ENCODE peak calls at places on chromosomes 16 and 17, in nine cellular contexts. P is prostate gland, C is suprapubic skin, R is H54, U is ovary, J is H1, K is heart left ventricle, Y is HCT116, W is tibial nerve. O is an unnamed sample.

GRCh38 chr16:27721548-27722265 is 171.8 kb downstream of the KATNIP start:
- DNase-seq in Y (no peak), W (peak), K (peak), R (no peak), J (no peak), P (no peak), C (peak), U (peak), O (no peak)

GRCh38 chr17:28145348-28145747 is 102.9 kb downstream of the NLK start:
- DNase-seq in K (no peak), Y (peak), J (no peak), W (no peak), U (no peak), P (no peak), R (peak), C (no peak), O (no peak)

GRCh38 chr17:83202002-83203000 is 122.9 kb downstream of the METRNL start:
- DNase-seq in W (peak), U (peak), K (no peak), P (peak), C (peak), J (peak), Y (no peak), R (no peak), O (no peak)

GRCh38 chr16:89721644-89722391 is 481 bp downstream of the ZNF276 start:
- DNase-seq in P (peak), R (no peak), C (no peak), K (peak), J (no peak), U (no peak), W (no peak), Y (no peak), O (peak)

GRCh38 chr16:8885674-8886592 is 3.8 kb downstream of the LITAFD start:
- DNase-seq in U (no peak), W (no peak), K (no peak), R (peak), P (no peak), J (no peak), Y (no peak), C (no peak), O (peak)

GRCh38 chr16:56338566-56339318 is 86.6 kb downstream of the AMFR start:
- DNase-seq in Y (no peak), K (no peak), U (no peak), C (no peak), R (no peak), P (no peak), W (no peak), J (no peak), O (no peak)

GRCh38 chr16:75198135-75198600 is 8.8 kb downstream of the CTRB2 start:
- DNase-seq in J (no peak), C (peak), Y (no peak), P (no peak), W (no peak), R (no peak), K (peak), U (no peak), O (no peak)

GRCh38 chr17:80348551-80349436 is 66.2 kb upstream of the ENDOV start:
- DNase-seq in P (no peak), W (no peak), R (peak), C (peak), Y (no peak), J (no peak), K (no peak), U (no peak), O (no peak)

GRCh38 chr17:11558681-11559234 is 39.5 kb upstream of the DNAH9 start:
- DNase-seq in U (no peak), J (no peak), Y (no peak), W (no peak), P (no peak), C (no peak), R (no peak), K (no peak), O (no peak)

GRCh38 chr16:59701987-59702386 is 967.9 kb upstream of the GOT2 start:
- DNase-seq in C (no peak), Y (no peak), J (no peak), R (no peak), P (no peak), U (no peak), K (no peak), W (no peak), O (no peak)

GRCh38 chr17:33310296-33310695 is 17.2 kb upstream of the ASIC2 start:
- DNase-seq in R (no peak), Y (no peak), J (no peak), U (no peak), P (no peak), K (no peak), W (no peak), C (no peak), O (no peak)

GRCh38 chr17:76270770-76271668 is 5.9 kb downstream of the UBALD2 start:
- DNase-seq in W (no peak), K (no peak), R (no peak), P (no peak), U (no peak), Y (no peak), J (no peak), C (no peak), O (no peak)

GRCh38 chr17:76273923-76274558 is 8.9 kb downstream of the UBALD2 start:
- DNase-seq in Y (no peak), W (no peak), K (no peak), U (no peak), P (no peak), R (no peak), C (no peak), J (no peak), O (no peak)

GRCh38 chr17:76273435-76273921 is 8.3 kb downstream of the UBALD2 start:
- DNase-seq in J (no peak), C (no peak), U (no peak), W (no peak), R (no peak), P (no peak), Y (no peak), K (no peak), O (no peak)

GRCh38 chr17:76271669-76272540 is 6.8 kb downstream of the UBALD2 start:
- DNase-seq in J (peak), W (no peak), P (no peak), R (no peak), K (no peak), Y (no peak), U (peak), C (no peak), O (no peak)

DNA sequence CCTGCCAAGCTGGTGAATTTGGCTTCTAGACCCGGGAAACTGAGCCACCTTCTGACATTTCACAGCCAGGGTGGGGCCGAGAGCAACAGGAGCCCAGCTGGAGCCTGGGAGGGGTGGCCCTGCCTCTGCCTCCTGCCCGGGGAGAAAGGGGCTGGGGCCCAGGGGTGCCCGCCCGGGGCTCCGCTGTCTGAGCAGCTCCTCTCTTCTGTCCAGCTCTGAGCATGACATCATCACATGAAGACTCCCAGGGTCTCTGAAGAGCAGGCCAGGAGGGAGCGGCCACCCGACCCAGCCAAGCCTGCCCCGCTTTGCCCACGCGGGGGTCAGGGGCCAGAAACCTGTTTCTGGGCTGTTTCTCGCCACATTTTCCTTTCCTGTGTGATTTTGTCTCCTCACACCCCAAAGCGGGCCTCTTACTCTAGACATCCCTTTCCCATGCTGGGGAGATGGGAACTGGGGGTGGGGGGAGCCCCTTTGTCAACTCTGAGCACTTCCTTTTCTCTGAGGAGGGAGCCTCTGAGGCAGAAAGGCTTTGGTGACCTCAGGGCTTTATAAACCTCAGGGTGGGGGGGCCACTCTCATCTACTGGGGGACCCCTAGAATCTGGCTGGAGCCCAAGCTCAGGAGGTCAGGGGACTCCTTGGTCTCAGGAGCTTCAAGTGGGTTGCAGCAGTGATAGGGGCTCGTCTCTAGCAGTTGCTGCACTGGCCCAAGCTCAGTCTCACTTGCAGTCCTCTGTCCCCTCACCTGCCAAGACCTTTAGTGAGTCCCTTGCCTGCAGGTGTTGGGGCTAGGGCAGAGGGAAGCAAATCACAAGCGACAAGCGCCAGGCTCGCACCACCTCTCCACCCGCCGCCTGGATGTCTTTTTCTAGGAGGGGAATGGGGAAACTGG is 7.6 kb downstream of the UBALD2 start:
- DNase-seq in R (no peak), P (no peak), J (no peak), C (no peak), U (no peak), K (no peak), Y (no peak), W (no peak), O (no peak)
- TF ChIP-seq POLR2A in R (no peak), P (no peak), J (no peak), C (no peak), U (no peak), K (no peak), Y (no peak), W (no peak), O (no peak)

GRCh38 chr16:31134625-31135534 is 647 bp downstream of the PRSS8 start:
- DNase-seq in K (no peak), C (no peak), J (peak), P (peak), W (no peak), U (no peak), R (no peak), Y (no peak), O (no peak)
- TF ChIP-seq POLR2A in K (no peak), C (no peak), J (peak), P (peak), W (no peak), U (no peak), R (no peak), Y (no peak), O (no peak)

DNA sequence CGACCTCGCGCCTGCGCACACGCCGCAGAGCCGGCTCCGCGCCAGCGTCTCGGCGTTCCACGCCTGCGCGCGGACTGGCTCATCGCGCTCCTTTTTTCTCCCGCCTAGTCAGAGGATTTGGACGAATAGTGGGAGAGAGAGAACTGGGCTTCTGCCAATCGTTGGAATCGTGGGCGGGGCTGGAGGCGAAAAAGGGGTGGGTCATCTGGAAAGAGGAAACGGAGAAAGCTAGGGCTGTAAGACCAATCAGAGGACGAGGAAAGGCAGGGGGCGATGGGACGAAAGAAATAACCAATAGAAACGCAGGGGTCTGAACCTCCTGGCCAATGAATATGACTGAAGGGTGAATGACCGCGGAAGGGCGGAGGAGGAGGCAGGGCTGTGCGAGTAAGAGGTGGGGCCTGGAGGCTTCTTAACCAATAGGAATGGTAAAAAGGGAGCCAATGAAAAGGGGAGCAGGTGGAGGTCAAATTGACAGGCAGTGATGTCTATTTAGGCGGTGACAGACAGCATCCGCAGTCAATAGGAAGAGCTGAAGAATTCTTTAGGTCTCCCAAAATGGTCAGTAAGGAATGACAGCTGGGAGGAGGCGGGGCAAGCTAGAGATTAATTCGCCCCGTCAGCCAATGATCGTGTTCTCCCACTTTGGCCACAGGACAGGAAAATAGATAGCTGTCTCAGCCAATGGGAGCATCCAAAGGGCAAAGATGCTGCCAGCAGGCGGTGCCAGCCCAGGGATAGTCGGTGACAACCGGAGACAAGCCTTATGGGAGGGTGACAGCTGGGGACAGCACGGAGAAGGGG is at the start of gene TBC1D10B:
- DNase-seq in C (peak), W (peak), J (peak), U (peak), Y (peak), R (peak), K (peak), P (peak), O (peak)
- TF ChIP-seq POLR2A in C (no peak), W (peak), J (no peak), U (no peak), Y (no peak), R (peak), K (no peak), P (peak), O (peak)

GRCh38 chr17:72388765-72389473 is 268.1 kb downstream of the SOX9 start:
- DNase-seq in W (no peak), P (no peak), U (no peak), R (peak), C (no peak), K (no peak), Y (peak), J (no peak), O (no peak)

GRCh38 chr17:72385482-72385881 is 264.7 kb downstream of the SOX9 start:
- DNase-seq in U (no peak), K (no peak), P (no peak), J (no peak), Y (no peak), C (no peak), R (no peak), W (no peak), O (no peak)

GRCh38 chr17:72386619-72387237 is 265.9 kb downstream of the SOX9 start:
- DNase-seq in K (no peak), J (no peak), R (no peak), C (no peak), W (no peak), U (no peak), Y (no peak), P (no peak), O (no peak)

GRCh38 chr17:72387969-72388368 is 267.1 kb downstream of the SOX9 start:
- DNase-seq in W (no peak), K (no peak), P (no peak), U (no peak), R (no peak), J (no peak), Y (no peak), C (no peak), O (no peak)

GRCh38 chr17:72387487-72387886 is 266.7 kb downstream of the SOX9 start:
- DNase-seq in W (no peak), C (no peak), U (no peak), P (no peak), R (peak), Y (peak), J (no peak), K (no peak), O (no peak)
- TF ChIP-seq POLR2A in W (no peak), C (no peak), U (no peak), P (no peak), R (no peak), Y (no peak), J (no peak), K (no peak), O (no peak)

DNA sequence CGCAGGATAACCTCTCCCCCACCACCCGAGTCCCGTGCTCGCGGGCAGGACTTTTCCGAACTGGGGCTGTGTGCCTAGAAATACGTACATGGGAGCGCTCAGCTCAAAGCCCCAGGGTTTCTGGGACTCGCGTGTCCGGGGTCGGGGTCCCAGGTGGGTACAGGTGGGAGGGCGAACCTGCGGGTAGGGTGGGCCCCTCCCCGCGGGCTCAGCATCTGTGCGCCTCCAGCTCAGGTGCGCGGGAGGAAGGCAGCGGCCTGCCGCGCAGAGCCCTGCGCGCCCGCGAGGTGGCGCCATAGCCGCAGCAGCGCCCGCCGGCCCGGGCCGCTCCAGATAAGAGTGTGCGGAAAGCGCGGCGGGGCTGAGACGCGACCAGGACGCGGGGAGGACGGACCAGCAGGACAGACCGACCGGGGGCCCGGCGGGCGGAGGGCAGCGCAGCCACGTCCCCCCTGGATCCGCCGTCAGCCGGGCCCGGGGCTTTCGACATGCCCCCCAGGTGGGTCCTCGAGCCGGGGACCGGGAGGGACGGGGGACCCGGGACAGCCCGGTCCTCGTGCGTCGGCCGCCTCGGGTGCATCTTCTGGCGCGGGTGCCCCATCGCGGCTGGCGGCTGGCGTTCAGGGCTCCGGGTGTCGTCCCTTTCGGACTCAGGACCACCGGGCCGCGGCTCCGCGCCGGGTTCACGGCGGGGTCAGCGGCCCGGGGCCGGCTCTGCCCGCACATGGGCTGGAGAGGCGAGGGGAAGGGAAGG is at the start of gene HIC1:
- DNase-seq in K (peak), P (peak), J (peak), U (peak), C (peak), W (peak), R (peak), Y (no peak), O (peak)
- TF ChIP-seq POLR2A in K (no peak), P (peak), J (no peak), U (peak), C (peak), W (peak), R (peak), Y (no peak), O (no peak)

GRCh38 chr17:8383143-8383974 is at the start of gene RPL26:
- DNase-seq in Y (peak), R (peak), W (peak), C (peak), J (peak), U (peak), P (peak), K (peak), O (peak)
- TF ChIP-seq POLR2A in Y (peak), R (peak), W (peak), C (peak), J (peak), U (peak), P (peak), K (no peak), O (peak)